ENCODE peak calls at places on chromosomes 16 and 17, in six cellular contexts. M, W, U, F, I and C are unnamed samples.

GRCh38 chr17:48577946-48578615 is at the start of gene HOXB4:
- DNase-seq in M (peak), W (no peak), U (peak), F (peak), I (peak), C (peak)

GRCh38 chr17:80703109-80703508 is 158.5 kb downstream of the RPTOR start:
- DNase-seq in M (no peak), W (no peak), U (no peak), F (no peak), I (no peak), C (no peak)

GRCh38 chr16:27222499-27223225 is 19.3 kb downstream of the KDM8 start:
- DNase-seq in M (no peak), W (no peak), U (no peak), F (no peak), I (no peak), C (no peak)

GRCh38 chr17:54950116-54950515 is 18.3 kb downstream of the COX11 start:
- DNase-seq in M (no peak), W (no peak), U (no peak), F (no peak), I (no peak), C (no peak)

GRCh38 chr17:4147751-4148310 is 4.8 kb downstream of the CYB5D2 start:
- DNase-seq in M (no peak), W (no peak), U (no peak), F (no peak), I (no peak), C (no peak)

GRCh38 chr17:622356-622755 is 92.3 kb downstream of the VPS53 start:
- DNase-seq in M (no peak), W (no peak), U (no peak), F (no peak), I (no peak), C (no peak)

GRCh38 chr17:42460371-42460770 is 1.7 kb downstream of the ATP6V0A1 start:
- DNase-seq in M (no peak), W (no peak), U (no peak), F (no peak), I (no peak), C (no peak)

GRCh38 chr16:381788-382717 is at the start of gene PGAP6:
- DNase-seq in M (no peak), W (no peak), U (peak), F (peak), I (no peak), C (no peak)

GRCh38 chr16:27685802-27686201 is 135.9 kb downstream of the KATNIP start:
- DNase-seq in M (no peak), W (no peak), U (no peak), F (no peak), I (no peak), C (no peak)

GRCh38 chr16:87056083-87056482 is 261.1 kb downstream of the C16orf95 start:
- DNase-seq in M (no peak), W (peak), U (no peak), F (no peak), I (no peak), C (no peak)

GRCh38 chr17:27477050-27477647 is 20.9 kb downstream of the KSR1 start:
- DNase-seq in M (no peak), W (no peak), U (no peak), F (no peak), I (no peak), C (no peak)

GRCh38 chr16:66549284-66550131 is at the start of gene TK2:
- DNase-seq in M (peak), W (no peak), U (peak), F (no peak), I (peak), C (no peak)

GRCh38 chr17:75588546-75589016 is 981 bp downstream of the MYO15B start:
- DNase-seq in M (peak), W (no peak), U (no peak), F (no peak), I (no peak), C (no peak)

GRCh38 chr17:45410144-45411091 is 22.3 kb downstream of the ARHGAP27 start:
- DNase-seq in M (no peak), W (no peak), U (peak), F (no peak), I (peak), C (no peak)

GRCh38 chr16:56191807-56192643 is 736 bp downstream of the GNAO1 start:
- DNase-seq in M (no peak), W (no peak), U (no peak), F (no peak), I (no peak), C (no peak)

GRCh38 chr16:84572096-84572495 is 45.8 kb downstream of the COTL1 start:
- DNase-seq in M (no peak), W (no peak), U (peak), F (no peak), I (no peak), C (no peak)

GRCh38 chr16:65754799-65755691 is 611.4 kb upstream of the CDH5 start:
- DNase-seq in M (no peak), W (no peak), U (no peak), F (no peak), I (no peak), C (no peak)

GRCh38 chr17:14300628-14301278 is at the start of gene HS3ST3B1:
- DNase-seq in M (peak), W (peak), U (peak), F (peak), I (peak), C (peak)

GRCh38 chr17:60356947-60357346 is 35.0 kb downstream of the USP32 start:
- DNase-seq in M (no peak), W (no peak), U (no peak), F (no peak), I (no peak), C (no peak)

GRCh38 chr17:335691-336090 is 16.9 kb downstream of the RPH3AL start:
- DNase-seq in M (no peak), W (no peak), U (no peak), F (no peak), I (no peak), C (no peak)

GRCh38 chr17:33674685-33675084 is 381.6 kb upstream of the ASIC2 start:
- DNase-seq in M (no peak), W (no peak), U (peak), F (no peak), I (peak), C (peak)

GRCh38 chr16:57380671-57381462 is 8.6 kb downstream of the CX3CL1 start:
- DNase-seq in M (no peak), W (no peak), U (no peak), F (no peak), I (no peak), C (no peak)

GRCh38 chr17:58343131-58343530 is 8.9 kb downstream of the SUPT4H1 start:
- DNase-seq in M (no peak), W (no peak), U (no peak), F (no peak), I (no peak), C (no peak)

GRCh38 chr16:55557186-55557585 is 9.3 kb upstream of the CAPNS2 start:
- DNase-seq in M (no peak), W (no peak), U (no peak), F (no peak), I (no peak), C (no peak)

GRCh38 chr17:72349508-72350472 is 229.0 kb downstream of the SOX9 start:
- DNase-seq in M (no peak), W (no peak), U (no peak), F (no peak), I (no peak), C (no peak)

GRCh38 chr16:75250809-75251279 is 580 bp downstream of the BCAR1 start:
- DNase-seq in M (no peak), W (no peak), U (no peak), F (no peak), I (no peak), C (no peak)

GRCh38 chr17:74457146-74457819 is 9.2 kb upstream of the CD300A start:
- DNase-seq in M (peak), W (peak), U (peak), F (peak), I (peak), C (no peak)

GRCh38 chr17:69198238-69198637 is 30.4 kb downstream of the ABCA10 start:
- DNase-seq in M (no peak), W (no peak), U (no peak), F (no peak), I (no peak), C (no peak)